ENCODE peak calls at places on chromosomes 13 and 19, in four cellular contexts. One of them, this sample, is unnamed.

GRCh38 chr19:52566588-52566987 is 3.5 kb upstream of the ZNF701 start:
- DNase-seq in GM12865: no peak
- DNase-seq in mucosa of gallbladder: no peak
- DNase-seq in fibroblast of the aortic adventitia: peak; percentile 2
- DNase-seq in this sample: no peak

GRCh38 chr13:38090913-38091312 is 221.3 kb upstream of the TRPC4 start:
- DNase-seq in GM12865: no peak
- DNase-seq in mucosa of gallbladder: no peak
- DNase-seq in fibroblast of the aortic adventitia: no peak
- DNase-seq in this sample: no peak

GRCh38 chr13:97328222-97328790 is 105.7 kb upstream of the RAP2A start:
- DNase-seq in GM12865: no peak
- DNase-seq in mucosa of gallbladder: no peak
- DNase-seq in fibroblast of the aortic adventitia: peak; percentile 91
- DNase-seq in this sample: no peak

GRCh38 chr19:9456018-9456689 is 20.8 kb upstream of the ZNF266 start:
- DNase-seq in GM12865: no peak
- DNase-seq in mucosa of gallbladder: no peak
- DNase-seq in fibroblast of the aortic adventitia: no peak
- DNase-seq in this sample: no peak

GRCh38 chr13:38914070-38914469 is 76.6 kb downstream of the STOML3 start:
- DNase-seq in GM12865: no peak
- DNase-seq in mucosa of gallbladder: no peak
- DNase-seq in fibroblast of the aortic adventitia: no peak
- DNase-seq in this sample: no peak

GRCh38 chr19:40778865-40779284 is 828 bp downstream of the RAB4B start:
- DNase-seq in GM12865: no peak
- DNase-seq in mucosa of gallbladder: no peak
- DNase-seq in fibroblast of the aortic adventitia: no peak
- DNase-seq in this sample: no peak

GRCh38 chr13:24746618-24747247 is 17.2 kb upstream of the RNF17 start:
- DNase-seq in GM12865: peak; percentile 59
- DNase-seq in mucosa of gallbladder: no peak
- DNase-seq in fibroblast of the aortic adventitia: peak; percentile 2
- DNase-seq in this sample: no peak

GRCh38 chr13:40139896-40140520 is 484.5 kb downstream of the COG6 start:
- DNase-seq in GM12865: no peak
- DNase-seq in mucosa of gallbladder: no peak
- DNase-seq in fibroblast of the aortic adventitia: no peak
- DNase-seq in this sample: no peak

GRCh38 chr19:50933640-50934039 is 19.2 kb downstream of the KLK5 start:
- DNase-seq in GM12865: no peak
- DNase-seq in mucosa of gallbladder: no peak
- DNase-seq in fibroblast of the aortic adventitia: peak; percentile 43
- DNase-seq in this sample: no peak

GRCh38 chr13:66532146-66532545 is 698.0 kb downstream of the PCDH9 start:
- DNase-seq in GM12865: no peak
- DNase-seq in mucosa of gallbladder: no peak
- DNase-seq in fibroblast of the aortic adventitia: peak; percentile 52
- DNase-seq in this sample: no peak

GRCh38 chr13:33870046-33870668 is 52.2 kb downstream of the RFC3 start:
- DNase-seq in GM12865: no peak
- DNase-seq in mucosa of gallbladder: no peak
- DNase-seq in fibroblast of the aortic adventitia: no peak
- DNase-seq in this sample: no peak

GRCh38 chr13:51761638-51762350 is 42.2 kb downstream of the DHRS12 start:
- DNase-seq in GM12865: no peak
- DNase-seq in mucosa of gallbladder: no peak
- DNase-seq in fibroblast of the aortic adventitia: peak; percentile 15
- DNase-seq in this sample: no peak

GRCh38 chr13:91346848-91347211 is 657 bp upstream of the MIR17HG start:
- DNase-seq in GM12865: peak; percentile 76
- DNase-seq in mucosa of gallbladder: no peak
- DNase-seq in fibroblast of the aortic adventitia: no peak
- DNase-seq in this sample: no peak

GRCh38 chr13:37406031-37406430 is 192.5 kb downstream of the POSTN start:
- DNase-seq in GM12865: no peak
- DNase-seq in mucosa of gallbladder: no peak
- DNase-seq in fibroblast of the aortic adventitia: no peak
- DNase-seq in this sample: no peak

GRCh38 chr13:86559915-86560314 is 760.7 kb upstream of the SLITRK6 start:
- DNase-seq in GM12865: no peak
- DNase-seq in mucosa of gallbladder: no peak
- DNase-seq in fibroblast of the aortic adventitia: no peak
- DNase-seq in this sample: no peak

GRCh38 chr13:111111376-111111937 is 3.7 kb upstream of the ARHGEF7 start:
- DNase-seq in GM12865: no peak
- DNase-seq in mucosa of gallbladder: no peak
- DNase-seq in fibroblast of the aortic adventitia: no peak
- DNase-seq in this sample: no peak

GRCh38 chr19:7159105-7159933 is 89.8 kb downstream of the ZNF557 start:
- DNase-seq in GM12865: no peak
- DNase-seq in mucosa of gallbladder: peak; percentile 41
- DNase-seq in fibroblast of the aortic adventitia: peak; percentile 94
- DNase-seq in this sample: no peak

GRCh38 chr19:10706990-10707389 is 5.8 kb downstream of the QTRT1 start:
- DNase-seq in GM12865: no peak
- DNase-seq in mucosa of gallbladder: no peak
- DNase-seq in fibroblast of the aortic adventitia: no peak
- DNase-seq in this sample: no peak

GRCh38 chr19:18377026-18377425 is 8.9 kb upstream of the GDF15 start:
- DNase-seq in GM12865: peak; percentile 49
- DNase-seq in mucosa of gallbladder: no peak
- DNase-seq in fibroblast of the aortic adventitia: no peak
- DNase-seq in this sample: no peak

GRCh38 chr19:13804830-13805683 is 9.8 kb downstream of the ZSWIM4 start:
- DNase-seq in GM12865: no peak
- DNase-seq in mucosa of gallbladder: no peak
- DNase-seq in fibroblast of the aortic adventitia: no peak
- DNase-seq in this sample: no peak

GRCh38 chr19:40231544-40232424 is 5.3 kb upstream of the CCNP start:
- DNase-seq in GM12865: no peak
- DNase-seq in mucosa of gallbladder: no peak
- DNase-seq in fibroblast of the aortic adventitia: no peak
- DNase-seq in this sample: no peak

GRCh38 chr13:64928704-64929499 is 2301.2 kb downstream of the PCDH9 start:
- DNase-seq in GM12865: peak; percentile 68
- DNase-seq in mucosa of gallbladder: no peak
- DNase-seq in fibroblast of the aortic adventitia: peak; percentile 77
- DNase-seq in this sample: no peak

GRCh38 chr19:38266981-38267597 is 2.7 kb downstream of the SPINT2 start:
- DNase-seq in GM12865: no peak
- DNase-seq in mucosa of gallbladder: no peak
- DNase-seq in fibroblast of the aortic adventitia: peak; percentile 37
- DNase-seq in this sample: no peak

GRCh38 chr13:113997845-113998751 is 24.2 kb upstream of the C13orf46 start:
- DNase-seq in GM12865: no peak
- DNase-seq in mucosa of gallbladder: no peak
- DNase-seq in fibroblast of the aortic adventitia: peak; percentile 85
- DNase-seq in this sample: no peak

GRCh38 chr13:112545866-112546265 is 42.1 kb downstream of the TUBGCP3 start:
- DNase-seq in GM12865: no peak
- DNase-seq in mucosa of gallbladder: no peak
- DNase-seq in fibroblast of the aortic adventitia: peak; percentile 90
- DNase-seq in this sample: no peak

GRCh38 chr13:25372275-25373081 is 704 bp downstream of the ATP8A2 start:
- DNase-seq in GM12865: no peak
- DNase-seq in mucosa of gallbladder: no peak
- DNase-seq in fibroblast of the aortic adventitia: no peak
- DNase-seq in this sample: no peak

GRCh38 chr19:31676271-31677004 is 327.2 kb upstream of the TSHZ3 start:
- DNase-seq in GM12865: no peak
- DNase-seq in mucosa of gallbladder: no peak
- DNase-seq in fibroblast of the aortic adventitia: peak; percentile 16
- DNase-seq in this sample: no peak

GRCh38 chr19:35229601-35230000 is 1.1 kb upstream of the FAM187B start:
- DNase-seq in GM12865: no peak
- DNase-seq in mucosa of gallbladder: no peak
- DNase-seq in fibroblast of the aortic adventitia: no peak
- DNase-seq in this sample: no peak

GRCh38 chr13:44158055-44158655 is 215.5 kb upstream of the SERP2 start:
- DNase-seq in GM12865: no peak
- DNase-seq in mucosa of gallbladder: no peak
- DNase-seq in fibroblast of the aortic adventitia: no peak
- DNase-seq in this sample: no peak

GRCh38 chr19:42129399-42130253 is 2.6 kb downstream of the POU2F2 start:
- DNase-seq in GM12865: peak; percentile 93
- DNase-seq in mucosa of gallbladder: no peak
- DNase-seq in fibroblast of the aortic adventitia: peak; percentile 86
- DNase-seq in this sample: peak; percentile 63

GRCh38 chr19:35939307-35940077 is 3.3 kb downstream of the LRFN3 start:
- DNase-seq in GM12865: no peak
- DNase-seq in mucosa of gallbladder: no peak
- DNase-seq in fibroblast of the aortic adventitia: no peak
- DNase-seq in this sample: no peak

GRCh38 chr13:110938662-110939421 is 24.0 kb upstream of the ANKRD10 start:
- DNase-seq in GM12865: no peak
- DNase-seq in mucosa of gallbladder: no peak
- DNase-seq in fibroblast of the aortic adventitia: no peak
- DNase-seq in this sample: no peak

GRCh38 chr19:52691737-52692136 is 43.1 kb downstream of the ZNF611 start:
- DNase-seq in GM12865: peak; percentile 12
- DNase-seq in mucosa of gallbladder: no peak
- DNase-seq in fibroblast of the aortic adventitia: no peak
- DNase-seq in this sample: no peak

This sample was measured in sciatic nerve.